ENCODE peak calls at places on chromosomes 5 and 9, in nine cellular contexts. I is ovary; X is pancreas; V is fibroblast of lung; K is PC-3; O is hepatocyte; Z is CD8-positive, alpha-beta memory T cell; A is adrenal gland; P is lung. N is an unnamed sample. For H3K4me1, the result is how much of the 10 kb centered on the place peaks cover.

GRCh38 chr5:14281746-14282181 is 138.6 kb downstream of the TRIO start:
- DNase-seq in A (no peak), Z (no peak), X (no peak), K (no peak), P (no peak), V (no peak), O (no peak), I (no peak), N (no peak)

GRCh38 chr9:92686954-92687353 is 17.0 kb upstream of the IPPK start:
- DNase-seq in V (no peak), A (no peak), O (no peak), K (peak), Z (no peak), X (no peak), I (no peak), P (no peak), N (no peak)

GRCh38 chr5:139731281-139731680 is 64.3 kb upstream of the PSD2 start:
- DNase-seq in O (no peak), K (no peak), I (no peak), Z (no peak), P (no peak), A (no peak), X (no peak), V (no peak), N (no peak)

GRCh38 chr5:120452471-120452870 is 11.6 kb upstream of the PRR16 start:
- DNase-seq in I (no peak), P (no peak), Z (no peak), O (no peak), K (no peak), X (no peak), A (no peak), V (peak), N (peak)

GRCh38 chr5:151284392-151284967 is 19.1 kb downstream of the SLC36A3 start:
- DNase-seq in P (no peak), O (no peak), A (no peak), V (no peak), I (no peak), X (no peak), K (no peak), Z (no peak), N (no peak)

GRCh38 chr5:66247176-66247960 is 103.3 kb downstream of the SREK1 start:
- DNase-seq in K (peak), Z (no peak), O (peak), X (no peak), I (no peak), P (no peak), A (no peak), V (peak), N (peak)

GRCh38 chr5:134026521-134027202 is 21.9 kb upstream of the VDAC1 start:
- DNase-seq in I (no peak), K (peak), P (no peak), O (peak), Z (peak), V (peak), X (peak), A (peak), N (no peak)

GRCh38 chr9:15936316-15936869 is 383.6 kb downstream of the CCDC171 start:
- DNase-seq in I (no peak), K (peak), V (peak), P (no peak), A (no peak), Z (no peak), X (no peak), O (no peak), N (peak)

GRCh38 chr9:121714873-121715272 is 63.4 kb downstream of the DAB2IP start:
- DNase-seq in Z (no peak), A (no peak), O (no peak), I (no peak), V (no peak), K (no peak), X (no peak), P (no peak), N (no peak)

GRCh38 chr9:121714075-121714705 is 62.8 kb downstream of the DAB2IP start:
- DNase-seq in O (no peak), I (no peak), K (no peak), Z (no peak), A (no peak), P (no peak), X (no peak), V (no peak), N (no peak)

GRCh38 chr9:121718063-121718462 is 66.6 kb downstream of the DAB2IP start:
- DNase-seq in I (peak), V (peak), P (no peak), X (no peak), A (peak), K (no peak), O (no peak), Z (no peak), N (no peak)

GRCh38 chr9:121718501-121718900 is 67.1 kb downstream of the DAB2IP start:
- DNase-seq in I (no peak), V (peak), A (no peak), P (no peak), K (no peak), Z (no peak), X (no peak), O (no peak), N (no peak)

GRCh38 chr9:121717141-121717749 is 65.8 kb downstream of the DAB2IP start:
- DNase-seq in V (no peak), P (no peak), I (no peak), Z (no peak), O (no peak), A (no peak), X (no peak), K (no peak), N (no peak)
- H3K27ac ChIP-seq in V (no peak), P (peak), I (peak), Z (no peak), O (no peak), A (no peak), X (no peak), K (no peak), N (no peak)

GRCh38 chr9:68781866-68782265 is 76.8 kb downstream of the PIP5K1B start:
- DNase-seq in V (no peak), O (no peak), X (no peak), A (no peak), K (no peak), P (no peak), Z (no peak), I (no peak), N (no peak)

GRCh38 chr9:68780735-68781134 is 75.7 kb downstream of the PIP5K1B start:
- DNase-seq in P (no peak), I (no peak), O (peak), V (peak), A (no peak), K (peak), X (no peak), Z (no peak), N (no peak)

GRCh38 chr9:68780377-68780707 is 75.3 kb downstream of the PIP5K1B start:
- DNase-seq in O (no peak), X (no peak), K (no peak), V (no peak), I (no peak), Z (no peak), A (no peak), P (no peak), N (no peak)

GRCh38 chr9:68778635-68779034 is 73.6 kb downstream of the PIP5K1B start:
- DNase-seq in I (no peak), K (no peak), A (no peak), O (no peak), V (no peak), X (no peak), Z (no peak), P (no peak), N (no peak)

GRCh38 chr9:68779558-68780376 is 74.7 kb downstream of the PIP5K1B start:
- DNase-seq in K (peak), O (peak), X (peak), A (peak), I (peak), V (peak), Z (peak), P (peak), N (peak)
- H3K4me1 ChIP-seq in K (under half), O (under half), X (under half), A (half or more), I (under half), V (under half), Z (under half), P (under half), N (under half)

DNA sequence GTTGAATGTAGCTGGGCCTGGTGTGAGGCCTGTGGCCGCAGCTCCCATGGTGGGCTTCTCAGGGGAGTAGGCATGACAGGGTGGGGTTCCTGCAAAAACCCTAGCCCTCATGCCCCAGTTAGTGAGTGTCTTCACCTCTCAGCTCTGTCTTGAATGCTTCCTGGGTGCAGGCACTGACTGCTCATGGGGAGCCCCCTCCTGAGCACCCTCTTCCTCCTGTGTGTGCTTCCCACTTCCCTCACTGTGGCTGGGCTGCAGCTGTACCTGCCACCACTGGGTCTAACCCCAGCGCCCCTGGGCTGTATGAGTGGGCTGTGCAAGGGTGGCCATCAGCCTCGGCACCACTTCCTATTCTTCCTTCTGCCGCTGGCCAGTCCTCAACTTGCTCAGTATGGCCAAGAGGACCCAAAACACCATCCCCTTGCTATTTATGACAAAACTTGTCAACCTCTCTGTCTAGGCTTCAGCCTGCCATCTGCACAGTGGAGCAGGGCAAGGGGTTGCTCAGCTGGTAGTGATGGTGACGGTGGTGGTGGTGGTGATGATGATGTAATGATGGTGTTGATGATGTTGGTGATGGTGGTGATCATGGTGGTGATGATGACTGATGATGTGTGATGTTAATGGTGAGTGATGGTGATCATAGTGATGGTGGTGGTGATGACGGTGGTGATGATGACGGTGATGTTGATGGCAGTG is 67.5 kb downstream of the RXRA start:
- DNase-seq in A (no peak), X (no peak), O (no peak), Z (peak), K (no peak), P (no peak), V (no peak), I (no peak), N (no peak)
- H3K4me3 ChIP-seq in A (no peak), X (no peak), O (no peak), Z (no peak), K (no peak), P (no peak), V (no peak), I (no peak), N (no peak)

DNA sequence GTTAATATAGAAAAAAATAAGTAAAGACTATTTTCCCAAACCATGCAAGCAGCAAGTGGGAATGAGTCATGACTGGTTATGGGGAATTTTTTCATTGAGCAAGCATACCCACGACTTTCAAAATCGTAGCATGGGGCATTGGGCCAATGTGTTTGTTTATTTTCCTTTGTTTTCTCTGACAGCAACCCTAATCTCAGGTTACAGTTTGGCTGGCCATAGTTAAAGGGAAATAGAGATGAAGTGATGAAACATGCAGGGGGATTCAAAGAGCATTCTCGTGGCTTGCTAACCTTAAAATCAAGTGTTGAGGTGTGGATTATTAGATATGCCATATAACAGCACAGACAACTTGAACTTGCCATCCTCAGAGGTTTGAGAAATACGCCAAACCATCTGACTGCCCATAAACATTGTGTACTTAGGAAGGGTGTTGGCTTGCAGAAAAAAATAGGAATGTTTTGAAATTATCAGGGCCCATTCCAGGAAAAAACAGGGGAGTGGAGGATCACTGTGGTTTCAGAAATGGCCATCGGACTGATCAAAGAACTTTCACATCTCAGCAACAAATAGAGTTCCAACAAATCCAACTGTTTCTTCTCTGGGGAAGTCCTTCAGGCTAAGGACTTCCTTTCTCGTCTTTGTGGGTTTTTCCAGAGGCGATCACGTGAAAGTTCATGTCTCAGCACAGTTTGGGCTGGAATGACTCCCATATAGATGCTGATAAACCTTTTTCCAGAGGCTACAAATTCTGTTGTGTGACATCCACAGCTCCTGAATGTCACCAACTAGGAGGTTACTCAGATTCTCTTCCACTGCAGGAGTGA is 259.1 kb downstream of the SYK start:
- DNase-seq in Z (no peak), K (peak), P (peak), X (no peak), A (peak), V (peak), O (peak), I (no peak), N (peak)
- H3K27ac ChIP-seq in Z (no peak), K (peak), P (peak), X (peak), A (peak), V (peak), O (peak), I (peak), N (peak)

GRCh38 chr9:134386951-134387831 is 60.9 kb downstream of the RXRA start:
- DNase-seq in P (no peak), K (no peak), O (no peak), I (peak), X (peak), Z (no peak), V (no peak), A (peak), N (no peak)

GRCh38 chr9:134383148-134383547 is 56.9 kb downstream of the RXRA start:
- DNase-seq in P (no peak), Z (no peak), I (no peak), O (no peak), K (no peak), A (no peak), V (no peak), X (no peak), N (no peak)

GRCh38 chr9:134388289-134388808 is 62.1 kb downstream of the RXRA start:
- DNase-seq in O (peak), P (no peak), V (peak), X (no peak), I (no peak), K (no peak), A (peak), Z (no peak), N (no peak)

GRCh38 chr9:134384811-134385479 is 58.7 kb downstream of the RXRA start:
- DNase-seq in O (no peak), K (peak), A (no peak), P (no peak), X (no peak), Z (no peak), V (peak), I (no peak), N (no peak)

GRCh38 chr9:134385873-134386370 is 59.7 kb downstream of the RXRA start:
- DNase-seq in O (no peak), A (no peak), I (no peak), K (no peak), P (no peak), X (no peak), Z (no peak), V (no peak), N (no peak)
- H3K4me1 ChIP-seq in O (half or more), A (half or more), I (under half), K (under half), P (under half), X (under half), Z (under half), V (under half), N (under half)

DNA sequence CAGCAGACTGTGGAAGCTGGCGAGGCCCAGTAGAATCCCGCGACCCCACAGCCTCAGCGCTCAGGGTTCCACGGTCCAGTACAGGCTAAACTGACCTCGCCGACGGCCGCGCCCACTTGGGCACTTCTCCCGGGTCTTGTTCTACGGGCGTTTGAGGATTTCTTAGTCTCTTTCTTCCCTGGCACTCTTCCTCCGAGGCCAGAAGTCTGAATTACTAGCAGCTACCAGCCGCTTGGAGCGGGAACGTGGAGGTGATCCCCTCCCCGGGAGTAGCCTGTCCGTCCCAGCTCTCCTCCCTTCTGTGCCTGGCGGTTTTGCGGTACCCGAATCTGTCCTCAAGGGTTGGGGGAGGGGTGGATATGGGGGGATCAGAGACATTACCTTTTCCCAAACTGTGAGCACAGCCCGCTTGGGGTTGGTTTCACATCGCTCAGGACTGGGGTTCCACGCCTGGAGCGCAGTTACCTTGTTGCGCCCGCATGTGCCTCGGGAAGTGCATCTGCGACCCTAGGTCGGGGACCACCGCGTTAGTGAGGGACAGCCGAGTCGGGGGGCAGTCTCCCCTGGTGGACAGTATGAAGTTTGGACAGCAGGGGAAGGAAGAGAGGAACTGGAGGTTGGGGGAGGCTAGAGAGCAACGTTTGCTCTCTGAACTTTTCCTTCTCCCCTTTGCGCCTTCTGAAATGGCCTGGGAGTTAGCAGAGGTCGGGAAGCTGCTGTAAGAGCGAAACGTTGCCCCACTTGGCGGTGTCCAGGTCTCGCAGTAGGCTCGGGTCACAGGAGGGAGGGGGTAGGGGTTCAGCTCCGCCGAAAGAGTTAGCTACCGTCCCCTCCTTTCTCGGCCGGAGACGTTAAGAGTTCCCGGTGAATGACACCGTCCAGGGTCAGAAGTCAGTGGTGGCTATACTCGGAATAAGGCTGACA is 190.8 kb downstream of the MEF2C start:
- DNase-seq in A (no peak), K (peak), X (no peak), I (no peak), Z (no peak), V (peak), O (no peak), P (no peak), N (no peak)
- H3K4me3 ChIP-seq in A (no peak), K (peak), X (no peak), I (no peak), Z (no peak), V (no peak), O (no peak), P (no peak), N (no peak)

DNA sequence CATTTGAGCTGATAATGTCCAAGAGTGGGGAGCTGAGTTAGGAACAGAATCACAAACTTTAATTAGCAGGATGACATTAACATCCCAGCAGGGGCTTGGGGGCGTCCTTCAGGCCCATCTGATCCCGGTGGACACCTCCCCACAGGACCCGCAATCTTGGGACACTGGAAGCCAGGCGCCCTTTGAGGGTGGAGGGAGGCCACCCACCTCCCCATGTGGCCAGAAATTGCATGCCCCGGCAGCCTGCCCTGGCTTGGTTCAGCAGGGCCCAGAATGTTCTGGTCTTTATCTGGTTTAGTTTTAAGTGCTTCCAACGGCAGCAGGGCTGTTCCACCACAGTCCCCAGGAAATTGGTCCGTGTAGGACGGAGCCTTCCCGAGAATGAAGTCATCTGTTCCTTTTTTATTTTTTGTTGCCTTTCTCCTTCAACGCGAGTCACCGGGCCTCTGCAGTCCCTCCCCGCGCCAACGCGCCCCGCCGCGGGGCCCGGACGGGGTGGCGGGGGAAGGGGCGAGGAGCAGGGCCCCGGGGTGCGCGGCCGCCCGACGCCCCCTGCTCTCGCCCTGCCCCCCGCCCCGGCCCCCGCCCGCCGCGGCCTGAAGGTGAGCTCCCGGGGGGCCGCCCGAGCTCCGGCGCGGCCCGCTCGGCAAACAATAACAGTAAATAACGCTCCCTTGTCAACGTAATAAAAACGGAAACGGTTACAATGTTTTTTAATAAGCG is 207.9 kb downstream of the C9orf50 start:
- DNase-seq in O (peak), X (peak), V (peak), Z (no peak), I (peak), P (peak), K (peak), A (peak), N (no peak)
- H3K27ac ChIP-seq in O (peak), X (peak), V (peak), Z (peak), I (peak), P (peak), K (peak), A (peak), N (peak)

DNA sequence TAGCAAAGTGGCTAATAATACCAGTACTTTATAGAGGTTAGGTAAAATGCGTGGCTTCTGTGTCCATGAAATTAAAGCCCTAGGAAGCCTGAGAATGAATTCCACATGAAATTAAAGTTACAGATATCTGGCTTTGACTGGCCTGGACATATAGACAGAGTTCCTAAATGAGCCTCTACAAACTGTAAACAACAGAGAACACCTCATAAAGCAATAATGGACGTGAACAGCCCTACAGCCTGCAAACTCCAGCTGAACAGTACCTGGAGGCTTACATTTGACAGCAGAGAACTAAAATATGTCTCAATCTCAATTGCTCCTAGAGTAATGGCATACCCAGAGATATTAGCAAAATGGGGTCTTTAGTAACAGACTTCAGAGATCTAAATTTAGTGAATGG is 28.7 kb downstream of the GOLPH3 start:
- DNase-seq in X (no peak), O (no peak), I (no peak), A (no peak), K (no peak), P (no peak), Z (no peak), V (no peak), N (no peak)
- H3K4me1 ChIP-seq in X (under half), O (under half), I (under half), A (half or more), K (under half), P (under half), Z (under half), V (under half), N (under half)

GRCh38 chr9:76023715-76024195 is 133.3 kb downstream of the PCSK5 start:
- DNase-seq in Z (peak), P (no peak), X (no peak), I (no peak), A (no peak), O (no peak), V (peak), K (no peak), N (peak)

GRCh38 chr9:76026796-76027195 is 136.3 kb downstream of the PCSK5 start:
- DNase-seq in K (no peak), P (no peak), V (no peak), I (no peak), Z (no peak), A (no peak), O (no peak), X (no peak), N (no peak)

GRCh38 chr9:76032652-76033373 is 142.3 kb downstream of the PCSK5 start:
- DNase-seq in X (no peak), V (peak), P (no peak), A (no peak), K (no peak), Z (no peak), O (no peak), I (no peak), N (peak)

GRCh38 chr9:76022317-76022716 is 131.8 kb downstream of the PCSK5 start:
- DNase-seq in X (no peak), V (no peak), O (no peak), K (no peak), A (no peak), P (no peak), I (no peak), Z (no peak), N (no peak)

GRCh38 chr9:76027426-76027825 is 137.0 kb downstream of the PCSK5 start:
- DNase-seq in I (no peak), O (no peak), X (no peak), V (peak), P (no peak), Z (peak), K (no peak), A (no peak), N (no peak)
- H3K4me3 ChIP-seq in I (no peak), O (no peak), X (no peak), V (no peak), P (no peak), Z (no peak), K (no peak), A (no peak), N (no peak)